ENCODE peak calls at places on chromosome 20, in eight cellular contexts. N, F, E, J, G, B, L and X are unnamed samples.

GRCh38 chr20:25553819-25554296 is 31.5 kb downstream of the NINL start:
- DNase-seq in N (no peak), F (peak; percentile 82), E (no peak), J (no peak), G (no peak), B (no peak), L (peak; percentile 73), X (no peak)

GRCh38 chr20:64063389-64064144 is 569 bp downstream of the TCEA2 start:
- DNase-seq in N (no peak), F (no peak), E (no peak), J (peak; percentile 61), G (no peak), B (no peak), L (no peak), X (no peak)

GRCh38 chr20:21052686-21053001 is 53.5 kb downstream of the LINC00237 start:
- DNase-seq in N (no peak), F (no peak), E (no peak), J (no peak), G (no peak), B (no peak), L (no peak), X (no peak)

GRCh38 chr20:44714701-44715494 is at the start of gene CCN5:
- DNase-seq in N (no peak), F (peak; percentile 85), E (no peak), J (no peak), G (no peak), B (no peak), L (peak; percentile 81), X (no peak)

GRCh38 chr20:14992071-14992654 is 654.8 kb upstream of the FLRT3 start:
- DNase-seq in N (no peak), F (peak; percentile 64), E (no peak), J (no peak), G (no peak), B (no peak), L (peak; percentile 46), X (no peak)

GRCh38 chr20:13744403-13744802 is 40.3 kb downstream of the ESF1 start:
- DNase-seq in N (no peak), F (no peak), E (no peak), J (no peak), G (no peak), B (no peak), L (no peak), X (no peak)

GRCh38 chr20:19815553-19815991 is 57.5 kb downstream of the RIN2 start:
- DNase-seq in N (peak; percentile 31), F (peak; percentile 99), E (no peak), J (no peak), G (no peak), B (no peak), L (peak; percentile 96), X (no peak)

GRCh38 chr20:6756961-6757595 is 10.4 kb upstream of the BMP2 start:
- DNase-seq in N (no peak), F (no peak), E (no peak), J (no peak), G (no peak), B (no peak), L (no peak), X (no peak)

GRCh38 chr20:50569864-50570836 is 60.0 kb downstream of the PTPN1 start:
- DNase-seq in N (peak; percentile 20), F (peak; percentile 59), E (peak; percentile 83), J (no peak), G (no peak), B (no peak), L (no peak), X (no peak)

GRCh38 chr20:19973920-19974620 is 43.1 kb upstream of the NAA20 start:
- DNase-seq in N (no peak), F (peak; percentile 80), E (no peak), J (no peak), G (no peak), B (no peak), L (peak; percentile 81), X (no peak)

GRCh38 chr20:2402271-2402980 is 21.7 kb downstream of the TGM6 start:
- DNase-seq in N (no peak), F (peak; percentile 42), E (no peak), J (no peak), G (no peak), B (no peak), L (peak; percentile 46), X (no peak)

GRCh38 chr20:43917380-43917779 is 2.7 kb downstream of the TOX2 start:
- DNase-seq in N (no peak), F (no peak), E (no peak), J (no peak), G (no peak), B (no peak), L (no peak), X (no peak)

GRCh38 chr20:46213946-46214830 is 94.1 kb downstream of the CDH22 start:
- DNase-seq in N (no peak), F (peak; percentile 55), E (no peak), J (no peak), G (no peak), B (no peak), L (no peak), X (no peak)

GRCh38 chr20:17511401-17511800 is 19.8 kb downstream of the BFSP1 start:
- DNase-seq in N (no peak), F (no peak), E (no peak), J (no peak), G (no peak), B (no peak), L (no peak), X (peak; percentile 39)

GRCh38 chr20:53642196-53643030 is 48.8 kb upstream of the ZNF217 start:
- DNase-seq in N (no peak), F (peak; percentile 71), E (no peak), J (peak; percentile 32), G (no peak), B (no peak), L (no peak), X (no peak)

GRCh38 chr20:49846206-49846807 is 33.7 kb downstream of the SLC9A8 start:
- DNase-seq in N (no peak), F (peak; percentile 67), E (peak; percentile 67), J (no peak), G (peak; percentile 42), B (no peak), L (peak; percentile 39), X (no peak)

GRCh38 chr20:63791497-63792156 is 39.4 kb downstream of the ZBTB46 start:
- DNase-seq in N (no peak), F (no peak), E (no peak), J (peak; percentile 76), G (no peak), B (no peak), L (no peak), X (no peak)

GRCh38 chr20:47678130-47678453 is 107.2 kb downstream of the SULF2 start:
- DNase-seq in N (no peak), F (no peak), E (no peak), J (no peak), G (no peak), B (no peak), L (no peak), X (no peak)
- TF ChIP-seq CTCF in N (no peak), F (no peak), E (no peak), J (peak; percentile 27), G (no peak), B (no peak), L (no peak), X (peak; percentile 16)

GRCh38 chr20:33666293-33667244 is at the start of gene ACTL10:
- DNase-seq in N (peak; percentile 83), F (peak; percentile 98), E (peak; percentile 95), J (peak; percentile 91), G (peak; percentile 97), B (peak; percentile 83), L (peak; percentile 99), X (peak; percentile 82)
- TF ChIP-seq CTCF in N (no peak), F (peak; percentile 33), E (no peak), J (no peak), G (no peak), B (no peak), L (peak; percentile 39), X (no peak)

GRCh38 chr20:347640-348484 is 951 bp downstream of the NRSN2 start:
- DNase-seq in N (peak; percentile 65), F (peak; percentile 89), E (peak; percentile 98), J (peak; percentile 98), G (peak; percentile 66), B (peak; percentile 94), L (peak; percentile 95), X (peak; percentile 45)
- TF ChIP-seq CTCF in N (no peak), F (no peak), E (no peak), J (no peak), G (no peak), B (no peak), L (no peak), X (no peak)

GRCh38 chr20:62688855-62689460 is 19.7 kb upstream of the NTSR1 start:
- DNase-seq in N (no peak), F (no peak), E (no peak), J (no peak), G (no peak), B (no peak), L (no peak), X (no peak)
- TF ChIP-seq CTCF in N (no peak), F (peak; percentile 3), E (no peak), J (peak; percentile 26), G (no peak), B (no peak), L (peak; percentile 16), X (no peak)

GRCh38 chr20:8360035-8360434 is 228.0 kb downstream of the PLCB1 start:
- DNase-seq in N (no peak), F (no peak), E (no peak), J (no peak), G (no peak), B (no peak), L (no peak), X (no peak)

GRCh38 chr20:8362457-8362856 is 230.4 kb downstream of the PLCB1 start:
- DNase-seq in N (no peak), F (no peak), E (no peak), J (no peak), G (no peak), B (no peak), L (no peak), X (no peak)

GRCh38 chr20:8363970-8364733 is 232.1 kb downstream of the PLCB1 start:
- DNase-seq in N (no peak), F (no peak), E (no peak), J (no peak), G (no peak), B (no peak), L (no peak), X (no peak)

GRCh38 chr20:8361779-8362178 is 229.7 kb downstream of the PLCB1 start:
- DNase-seq in N (no peak), F (no peak), E (no peak), J (no peak), G (no peak), B (no peak), L (no peak), X (no peak)

DNA sequence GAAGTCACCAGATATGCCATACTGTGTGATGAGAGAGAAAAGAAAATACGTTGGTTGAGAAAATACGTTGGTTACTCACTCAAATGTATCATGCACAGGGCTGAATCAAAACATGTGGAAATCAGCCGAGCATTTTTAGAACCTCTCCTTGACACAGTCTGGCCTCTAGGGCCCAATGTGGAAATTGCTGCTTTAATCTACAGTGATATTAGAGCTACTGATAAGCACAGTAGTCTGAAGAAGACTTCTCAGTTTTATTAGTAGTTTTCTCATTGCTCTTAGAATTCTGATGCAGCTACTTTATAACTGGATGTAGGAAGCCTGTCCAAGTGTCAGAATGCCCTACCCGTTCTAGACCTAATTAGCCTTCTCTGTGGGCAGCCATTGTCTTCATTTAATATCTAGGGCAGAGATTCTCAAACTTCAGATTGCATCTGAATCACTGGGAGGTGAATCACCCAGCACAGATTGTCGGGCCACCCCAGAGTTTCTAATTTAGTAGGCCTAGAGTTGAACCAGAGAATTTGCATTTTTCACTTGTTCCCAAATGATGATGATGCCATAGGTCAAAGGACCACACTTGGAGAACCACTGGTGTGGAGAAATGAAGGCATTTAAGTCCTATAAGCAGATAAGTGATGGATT is 229.1 kb downstream of the PLCB1 start:
- DNase-seq in N (no peak), F (peak; percentile 69), E (no peak), J (no peak), G (no peak), B (no peak), L (peak; percentile 50), X (no peak)
- TF ChIP-seq CTCF in N (no peak), F (peak; percentile 25), E (no peak), J (no peak), G (no peak), B (no peak), L (peak; percentile 5), X (no peak)